ENCODE peak calls at places on chromosomes 2 and 18, in four cellular contexts. Y is psoas muscle, Z is body of pancreas, E is AG04449. H is an unnamed sample.

GRCh38 chr2:187658952-187659525 is 104.8 kb upstream of the TFPI start:
- DNase-seq in Z (peak), E (no peak), Y (no peak), H (no peak)

GRCh38 chr2:196500686-196501431 is 138.7 kb upstream of the CCDC150 start:
- DNase-seq in Y (no peak), Z (no peak), E (no peak), H (no peak)

GRCh38 chr2:160210599-160211138 is 10.6 kb upstream of the ITGB6 start:
- DNase-seq in Y (peak), Z (peak), E (no peak), H (peak)

GRCh38 chr2:226678422-226678821 is 121.2 kb downstream of the IRS1 start:
- DNase-seq in Z (no peak), E (no peak), Y (no peak), H (no peak)

GRCh38 chr2:154952346-154953010 is 254.0 kb downstream of the KCNJ3 start:
- DNase-seq in E (no peak), Z (no peak), Y (no peak), H (no peak)

GRCh38 chr18:66210875-66211274 is 393.0 kb downstream of the CDH19 start:
- DNase-seq in Z (no peak), E (no peak), Y (no peak), H (no peak)

GRCh38 chr2:17815466-17816184 is 635 bp upstream of the MSGN1 start:
- DNase-seq in Y (no peak), E (no peak), Z (no peak), H (no peak)

GRCh38 chr18:22670914-22671313 is 253.2 kb upstream of the CTAGE1 start:
- DNase-seq in Z (no peak), E (no peak), Y (no peak), H (no peak)

GRCh38 chr2:260507-261161 is 3.2 kb downstream of the SH3YL1 start:
- DNase-seq in Y (no peak), Z (no peak), E (no peak), H (no peak)

GRCh38 chr2:148959745-148960144 is 78.8 kb upstream of the LYPD6B start:
- DNase-seq in Z (no peak), E (no peak), Y (no peak), H (no peak)

GRCh38 chr2:239439383-239440315 is 38.8 kb upstream of the HDAC4 start:
- DNase-seq in Y (no peak), E (no peak), Z (no peak), H (no peak)

GRCh38 chr2:133732982-133733670 is 164.9 kb upstream of the NCKAP5 start:
- DNase-seq in E (no peak), Z (no peak), Y (no peak), H (no peak)

GRCh38 chr2:26632624-26633185 is 8.5 kb downstream of the CIB4 start:
- DNase-seq in Y (no peak), Z (no peak), E (no peak), H (no peak)

DNA sequence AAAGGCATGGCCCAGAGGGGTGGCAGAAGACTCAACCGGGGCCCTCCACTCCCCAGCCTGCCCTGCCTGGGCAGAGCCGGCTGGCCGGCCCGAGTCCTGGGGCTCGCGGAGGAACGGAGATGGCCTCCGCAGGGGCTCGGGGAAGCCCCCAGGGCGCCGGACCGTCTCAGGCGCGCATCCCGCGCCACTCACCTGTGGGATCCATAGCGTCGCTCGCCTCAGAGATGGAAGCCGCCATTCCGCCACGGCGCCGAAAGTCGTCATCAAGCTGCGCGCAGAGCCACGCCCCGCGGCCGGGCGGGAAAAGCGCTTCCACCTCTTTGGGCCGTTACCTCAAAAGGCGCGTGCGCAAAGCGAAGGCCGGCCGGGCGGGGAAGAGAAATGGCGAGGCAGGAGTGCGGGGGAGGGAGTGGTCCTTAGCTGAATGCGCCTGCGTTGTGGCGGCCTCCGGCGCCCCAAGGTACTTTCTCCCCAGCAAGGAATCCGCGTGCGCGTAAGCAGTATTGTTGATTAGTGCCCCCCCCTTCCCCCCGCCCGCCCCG is at the start of gene SMPD4:
- DNase-seq in Z (peak), Y (peak), E (peak), H (peak)
- TF ChIP-seq CTCF in Z (no peak), Y (no peak), E (no peak), H (no peak)

DNA sequence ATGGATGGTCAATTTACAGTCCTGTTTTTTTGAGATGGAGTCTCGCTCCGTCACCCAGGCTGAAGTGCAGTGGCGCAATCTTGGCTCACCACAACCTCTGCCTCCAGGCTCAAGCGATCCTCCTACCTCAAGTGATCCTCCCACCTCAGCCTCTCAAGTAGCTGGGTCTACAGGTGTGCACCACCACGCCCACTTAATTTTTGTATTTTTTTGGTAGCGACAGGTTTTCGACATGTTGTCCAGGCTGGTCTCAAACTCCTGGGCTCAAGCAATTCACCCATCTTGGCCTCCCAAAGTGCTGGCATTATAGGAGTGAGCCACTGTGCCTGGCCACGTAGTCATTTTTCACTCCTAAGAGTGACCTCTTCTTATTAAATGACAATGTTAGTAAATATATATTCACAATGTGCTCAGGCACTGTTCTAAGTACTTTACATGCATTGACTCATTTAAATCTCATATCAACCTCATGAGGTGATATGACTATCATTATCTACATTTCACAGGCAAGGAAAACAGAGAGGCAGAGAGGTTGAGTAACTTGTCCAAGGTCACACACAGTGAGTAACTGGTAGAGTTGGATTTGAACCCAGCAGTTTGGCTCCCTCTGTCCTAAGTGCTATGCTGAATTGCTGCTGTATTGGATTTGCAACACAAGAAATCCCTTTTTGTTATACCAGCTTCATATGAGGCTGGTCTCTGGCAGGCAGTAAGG is 5.6 kb upstream of the DIS3L2 start:
- DNase-seq in Y (no peak), E (no peak), Z (no peak), H (no peak)
- TF ChIP-seq CTCF in Y (no peak), E (no peak), Z (no peak), H (no peak)

GRCh38 chr2:45438872-45439665 is 172.0 kb downstream of the SRBD1 start:
- DNase-seq in Z (no peak), E (no peak), Y (no peak), H (no peak)

GRCh38 chr2:45442026-45442425 is 169.0 kb downstream of the SRBD1 start:
- DNase-seq in E (no peak), Y (no peak), Z (no peak), H (no peak)

GRCh38 chr2:45443012-45443411 is 168.1 kb downstream of the SRBD1 start:
- DNase-seq in E (no peak), Z (no peak), Y (no peak), H (no peak)

GRCh38 chr2:45441571-45441970 is 169.5 kb downstream of the SRBD1 start:
- DNase-seq in Y (no peak), Z (no peak), E (no peak), H (no peak)

GRCh38 chr2:45439788-45440773 is 171.0 kb downstream of the SRBD1 start:
- DNase-seq in Y (no peak), Z (no peak), E (no peak), H (no peak)
- TF ChIP-seq CTCF in Y (no peak), Z (no peak), E (peak), H (no peak)

DNA sequence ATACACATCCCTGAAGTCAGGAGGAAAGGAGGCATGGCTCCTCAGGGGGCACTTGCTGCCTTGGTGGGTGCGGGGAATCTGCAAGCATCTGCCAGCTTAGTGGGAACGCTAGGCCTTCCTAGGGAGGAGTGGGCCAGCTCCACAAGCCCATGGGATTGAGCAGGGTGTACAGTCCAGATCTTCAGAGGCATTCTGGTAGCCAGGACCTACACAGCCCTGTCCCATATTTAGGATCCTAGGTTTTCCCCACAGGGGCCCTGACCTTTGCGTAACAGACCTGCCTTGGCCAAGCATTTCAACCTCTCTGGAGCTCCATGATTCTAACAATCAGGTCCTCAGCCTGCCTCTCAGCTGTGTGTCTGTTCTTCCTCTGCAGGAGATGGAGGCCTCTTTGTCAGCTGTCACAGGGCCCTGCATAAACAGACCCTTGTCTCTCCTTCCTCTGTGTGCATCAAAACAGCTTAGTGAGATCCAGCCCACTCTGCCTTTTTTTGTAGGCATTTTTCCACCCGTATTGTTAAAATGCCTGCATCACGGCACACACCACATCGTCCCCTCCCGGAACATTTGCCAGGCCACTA is 140.2 kb upstream of the NDUFV2 start:
- DNase-seq in Y (no peak), Z (no peak), E (no peak), H (no peak)
- TF ChIP-seq CTCF in Y (no peak), Z (no peak), E (no peak), H (no peak)

DNA sequence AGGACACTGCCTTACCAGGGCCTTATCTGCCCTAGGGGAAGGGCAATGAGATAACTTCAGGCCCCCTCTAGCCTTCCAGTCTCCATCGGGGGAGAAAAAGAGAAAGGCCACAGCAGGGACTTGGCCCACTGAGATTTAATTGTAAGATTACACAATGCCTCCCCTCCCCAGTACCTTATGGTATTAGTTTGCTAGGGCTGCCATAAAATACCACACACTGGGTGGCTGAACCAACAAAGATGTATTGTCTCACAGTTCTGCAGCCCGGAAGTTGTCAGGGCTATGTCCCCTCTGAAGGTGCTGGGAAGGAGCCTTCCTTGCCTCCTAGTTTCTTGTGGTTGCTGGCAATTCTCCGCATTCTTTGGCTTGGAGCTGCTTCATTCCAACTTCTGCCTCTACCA is 34.8 kb upstream of the SPATA3 start:
- DNase-seq in Z (no peak), Y (no peak), E (no peak), H (no peak)
- TF ChIP-seq CTCF in Z (no peak), Y (no peak), E (no peak), H (no peak)

GRCh38 chr2:36352024-36352398 is 3.6 kb upstream of the CRIM1 start:
- DNase-seq in Z (no peak), Y (no peak), E (no peak), H (no peak)
- TF ChIP-seq CTCF in Z (peak), Y (peak), E (peak), H (peak)

GRCh38 chr2:8437228-8437948 is 244.5 kb upstream of the ID2 start:
- DNase-seq in Y (no peak), E (no peak), Z (no peak), H (no peak)
- TF ChIP-seq CTCF in Y (no peak), E (no peak), Z (no peak), H (no peak)

DNA sequence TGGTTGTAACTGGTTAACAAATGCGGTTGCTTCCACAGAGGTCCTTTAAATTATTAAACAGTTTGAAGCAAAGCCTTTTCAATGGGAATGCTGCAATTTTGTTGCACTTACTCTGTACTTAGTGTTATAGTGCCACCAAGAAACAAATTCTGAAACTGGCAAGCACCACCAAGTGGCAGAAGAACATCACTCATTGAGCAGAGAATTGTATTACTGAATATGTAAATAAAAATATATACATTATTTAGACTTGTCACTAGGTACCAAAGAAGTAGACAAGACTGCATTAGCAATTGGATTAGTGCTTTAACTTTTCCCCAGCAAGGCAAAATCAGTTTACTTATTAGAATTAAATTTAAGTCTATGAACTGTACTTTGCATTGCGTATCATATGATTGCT is 2.7 kb upstream of the TMEFF2 start:
- DNase-seq in Y (no peak), E (no peak), Z (no peak), H (no peak)
- TF ChIP-seq CTCF in Y (no peak), E (no peak), Z (no peak), H (no peak)

GRCh38 chr2:236998758-236999157 is 86.9 kb upstream of the COPS8 start:
- DNase-seq in E (no peak), Z (peak), Y (no peak), H (no peak)
- TF ChIP-seq CTCF in E (no peak), Z (no peak), Y (no peak), H (no peak)

GRCh38 chr2:105287692-105288091 is 41.8 kb downstream of the TGFBRAP1 start:
- DNase-seq in E (no peak), Z (peak), Y (peak), H (peak)
- TF ChIP-seq CTCF in E (peak), Z (no peak), Y (peak), H (peak)

H was measured in activated CD8-positive, alpha-beta T cell treated with anti-CD3 and anti-CD28 coated beads for 36 hours.